ENCODE peak calls at places on chromosomes 5 and 9, in six cellular contexts. L, E, Y, P, W and J are unnamed samples.
A peak's percentile ranks its signal among the peaks of the same experiment; 100 is the strongest.

GRCh38 chr5:159610966-159611579 is 280.8 kb upstream of the IL12B start:
- DNase-seq in L (no peak), E (no peak), Y (no peak), P (no peak), W (no peak), J (no peak)

GRCh38 chr5:121426153-121426552 is 425.5 kb upstream of the FTMT start:
- DNase-seq in L (no peak), E (no peak), Y (no peak), P (no peak), W (no peak), J (no peak)

GRCh38 chr5:136014049-136014516 is 14.7 kb upstream of the TGFBI start:
- DNase-seq in L (no peak), E (no peak), Y (no peak), P (no peak), W (no peak), J (no peak)

GRCh38 chr5:127176769-127177168 is 103.5 kb upstream of the C5orf63 start:
- DNase-seq in L (no peak), E (no peak), Y (peak; percentile 21), P (no peak), W (no peak), J (no peak)

GRCh38 chr9:133693703-133694529 is 44.2 kb downstream of the SARDH start:
- DNase-seq in L (no peak), E (no peak), Y (no peak), P (no peak), W (no peak), J (no peak)

GRCh38 chr9:13963005-13963653 is 350.8 kb downstream of the NFIB start:
- DNase-seq in L (no peak), E (no peak), Y (no peak), P (no peak), W (no peak), J (no peak)

GRCh38 chr9:129027224-129027684 is 877 bp downstream of the SH3GLB2 start:
- DNase-seq in L (no peak), E (no peak), Y (no peak), P (no peak), W (no peak), J (no peak)

GRCh38 chr9:80885894-80886293 is 803.5 kb downstream of the TLE1 start:
- DNase-seq in L (peak; percentile 45), E (no peak), Y (no peak), P (no peak), W (peak; percentile 13), J (no peak)

GRCh38 chr5:76337949-76338589 is 65.0 kb upstream of the IQGAP2 start:
- DNase-seq in L (peak; percentile 92), E (peak; percentile 90), Y (peak; percentile 85), P (peak; percentile 62), W (peak; percentile 76), J (peak; percentile 69)

GRCh38 chr9:125141251-125141650 is 2.1 kb downstream of the SCAI start:
- DNase-seq in L (no peak), E (no peak), Y (no peak), P (no peak), W (no peak), J (no peak)

GRCh38 chr9:76949865-76950264 is 44.0 kb upstream of the PRUNE2 start:
- DNase-seq in L (no peak), E (no peak), Y (no peak), P (no peak), W (no peak), J (no peak)

GRCh38 chr5:95375591-95375990 is 15.6 kb upstream of the FAM81B start:
- DNase-seq in L (no peak), E (no peak), Y (no peak), P (no peak), W (no peak), J (no peak)

GRCh38 chr9:72168075-72168474 is 18.8 kb downstream of the GDA start:
- DNase-seq in L (no peak), E (no peak), Y (no peak), P (no peak), W (no peak), J (no peak)

GRCh38 chr5:14296533-14297331 is 153.6 kb downstream of the TRIO start:
- DNase-seq in L (no peak), E (no peak), Y (no peak), P (no peak), W (peak; percentile 22), J (no peak)

GRCh38 chr5:6757414-6757969 is 44.3 kb downstream of the TENT4A start:
- DNase-seq in L (peak; percentile 23), E (no peak), Y (no peak), P (no peak), W (no peak), J (no peak)

GRCh38 chr9:116501871-116502270 is 185.2 kb upstream of the TRIM32 start:
- DNase-seq in L (no peak), E (no peak), Y (no peak), P (no peak), W (peak; percentile 64), J (no peak)

GRCh38 chr5:141848771-141849370 is 29.3 kb downstream of the PCDH1 start:
- DNase-seq in L (peak; percentile 89), E (no peak), Y (peak; percentile 76), P (peak; percentile 75), W (peak; percentile 94), J (peak; percentile 80)

GRCh38 chr5:158435161-158435616 is 576.2 kb upstream of the CLINT1 start:
- DNase-seq in L (no peak), E (no peak), Y (peak; percentile 37), P (no peak), W (no peak), J (no peak)